ENCODE peak calls at places on chromosomes 4 and X, in eight cellular contexts. B is neural progenitor cell, Y is fibroblast of lung, M is IMR-90, I is H1, A is SK-N-SH, L is GM23248, J is mesenchymal stem cell. C is an unnamed sample. For H3K4me1 and H3K9me3, the result is how much of the 10 kb centered on the place peaks cover.

GRCh38 chrX:15602761-15603160 is 2.0 kb upstream of the ACE2 start:
- DNase-seq in B (no peak), Y (no peak), M (no peak), I (no peak), A (no peak), L (no peak), J (no peak), C (no peak)

GRCh38 chr4:184506527-184507121 is 32.3 kb upstream of the IRF2 start:
- DNase-seq in B (no peak), Y (no peak), M (no peak), I (no peak), A (peak), L (peak), J (peak), C (no peak)

GRCh38 chrX:65596270-65596669 is 61.7 kb upstream of the LAS1L start:
- DNase-seq in B (no peak), Y (peak), M (peak), I (no peak), A (no peak), L (peak), J (peak), C (peak)

GRCh38 chr4:8182858-8183725 is 16.0 kb upstream of the SH3TC1 start:
- DNase-seq in B (no peak), Y (peak), M (peak), I (no peak), A (no peak), L (peak), J (peak), C (peak)

GRCh38 chrX:38760883-38761282 is 40.4 kb upstream of the MID1IP1 start:
- DNase-seq in B (no peak), Y (no peak), M (no peak), I (no peak), A (no peak), L (no peak), J (no peak), C (no peak)

GRCh38 chr4:150436598-150437370 is 145.2 kb upstream of the MAB21L2 start:
- DNase-seq in B (no peak), Y (no peak), M (no peak), I (no peak), A (no peak), L (no peak), J (no peak), C (no peak)

GRCh38 chr4:176545886-176546285 is 226.1 kb downstream of the SPCS3 start:
- DNase-seq in B (no peak), Y (peak), M (peak), I (no peak), A (no peak), L (peak), J (peak), C (no peak)

GRCh38 chrX:22081475-22082092 is 49.5 kb downstream of the PHEX start:
- DNase-seq in B (peak), Y (peak), M (peak), I (peak), A (peak), L (peak), J (peak), C (peak)

GRCh38 chr4:185911556-185912064 is 99.6 kb upstream of the SORBS2 start:
- DNase-seq in B (no peak), Y (no peak), M (peak), I (no peak), A (peak), L (peak), J (no peak), C (peak)

GRCh38 chr4:23718435-23718834 is 171.4 kb downstream of the PPARGC1A start:
- DNase-seq in B (no peak), Y (no peak), M (no peak), I (no peak), A (no peak), L (no peak), J (no peak), C (no peak)

GRCh38 chr4:64146030-64146429 is 263.2 kb downstream of the TECRL start:
- DNase-seq in B (no peak), Y (no peak), M (no peak), I (no peak), A (no peak), L (no peak), J (peak), C (no peak)

GRCh38 chr4:188839704-188840103 is 700.5 kb downstream of the TRIML1 start:
- DNase-seq in B (no peak), Y (peak), M (peak), I (no peak), A (no peak), L (no peak), J (no peak), C (peak)

GRCh38 chrX:77493677-77494553 is 46.7 kb downstream of the FGF16 start:
- DNase-seq in B (peak), Y (peak), M (peak), I (peak), A (no peak), L (peak), J (peak), C (peak)

GRCh38 chr4:83510442-83510841 is 25.5 kb upstream of the GPAT3 start:
- DNase-seq in B (no peak), Y (no peak), M (no peak), I (no peak), A (no peak), L (no peak), J (no peak), C (no peak)

GRCh38 chr4:169270810-169271691 is at the start of gene SH3RF1:
- DNase-seq in B (peak), Y (peak), M (peak), I (peak), A (peak), L (peak), J (peak), C (peak)

GRCh38 chr4:165398570-165398969 is 19.8 kb downstream of the CPE start:
- DNase-seq in B (peak), Y (peak), M (peak), I (no peak), A (peak), L (peak), J (peak), C (no peak)

GRCh38 chr4:101615652-101616051 is 174.9 kb upstream of the BANK1 start:
- DNase-seq in B (no peak), Y (no peak), M (no peak), I (no peak), A (no peak), L (no peak), J (no peak), C (no peak)

GRCh38 chr4:101621120-101621519 is 169.4 kb upstream of the BANK1 start:
- DNase-seq in B (no peak), Y (no peak), M (peak), I (no peak), A (no peak), L (peak), J (peak), C (peak)
- H3K9ac ChIP-seq in B (no peak), Y (no peak), M (no peak), I (no peak), A (no peak), L (no peak), J (peak), C (peak)

GRCh38 chr4:142405021-142405991 is 440.8 kb downstream of the INPP4B start:
- DNase-seq in B (peak), Y (peak), M (peak), I (no peak), A (no peak), L (peak), J (peak), C (peak)
- H3K4me1 ChIP-seq in B (under half), Y (under half), M (under half), I (under half), A (under half), L (half or more), J (under half), C (half or more)

DNA sequence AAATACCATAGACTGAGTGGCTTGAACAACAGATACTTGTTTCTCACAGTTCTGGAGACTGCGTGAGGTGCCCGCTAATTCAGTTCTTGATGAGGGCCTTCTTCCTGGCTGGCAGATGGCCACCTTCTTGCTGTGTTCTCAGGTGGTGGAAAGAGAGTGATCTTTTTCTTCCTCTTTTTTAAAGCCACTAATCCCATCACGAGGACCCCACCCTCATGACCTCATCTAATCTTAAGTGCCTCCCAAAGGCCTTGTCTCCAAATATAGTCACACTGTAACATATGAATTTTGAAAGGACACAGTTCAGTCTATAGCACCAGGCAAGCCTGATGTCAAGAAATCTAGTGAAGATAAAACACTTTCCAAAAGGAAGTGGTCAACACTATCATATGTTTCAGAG is 12.4 kb downstream of the VAMP7 start:
- DNase-seq in B (no peak), Y (no peak), M (no peak), I (no peak), A (no peak), L (no peak), J (no peak), C (no peak)
- H3K9me3 ChIP-seq in B (under half), Y (under half), M (under half), I (half or more), A (under half), L (under half), J (under half), C (under half)

GRCh38 chrX:48688531-48689142 is 5.0 kb downstream of the WAS start:
- DNase-seq in B (no peak), Y (no peak), M (no peak), I (no peak), A (no peak), L (no peak), J (no peak), C (no peak)

GRCh38 chrX:48681539-48682183 is 1.9 kb upstream of the WAS start:
- DNase-seq in B (no peak), Y (no peak), M (no peak), I (no peak), A (no peak), L (no peak), J (no peak), C (no peak)

GRCh38 chrX:48685416-48685815 is 1.8 kb downstream of the WAS start:
- DNase-seq in B (no peak), Y (no peak), M (no peak), I (no peak), A (no peak), L (no peak), J (no peak), C (no peak)

GRCh38 chrX:48684134-48684533 is 535 bp downstream of the WAS start:
- DNase-seq in B (no peak), Y (no peak), M (no peak), I (no peak), A (no peak), L (no peak), J (no peak), C (no peak)

DNA sequence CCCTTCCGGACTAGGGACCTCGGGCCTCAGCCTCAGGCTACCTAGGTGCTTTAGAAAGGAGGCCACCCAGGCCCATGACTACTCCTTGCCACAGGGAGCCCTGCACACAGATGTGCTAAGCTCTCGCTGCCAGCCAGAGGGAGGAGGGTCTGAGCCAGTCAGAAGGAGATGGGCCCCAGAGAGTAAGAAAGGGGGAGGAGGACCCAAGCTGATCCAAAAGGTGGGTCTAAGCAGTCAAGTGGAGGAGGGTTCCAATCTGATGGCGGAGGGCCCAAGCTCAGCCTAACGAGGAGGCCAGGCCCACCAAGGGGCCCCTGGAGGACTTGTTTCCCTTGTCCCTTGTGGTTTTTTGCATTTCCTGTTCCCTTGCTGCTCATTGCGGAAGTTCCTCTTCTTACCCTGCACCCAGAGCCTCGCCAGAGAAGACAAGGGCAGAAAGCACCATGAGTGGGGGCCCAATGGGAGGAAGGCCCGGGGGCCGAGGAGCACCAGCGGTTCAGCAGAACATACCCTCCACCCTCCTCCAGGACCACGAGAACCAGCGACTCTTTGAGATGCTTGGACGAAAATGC is at the start of gene WAS:
- DNase-seq in B (no peak), Y (no peak), M (no peak), I (no peak), A (no peak), L (no peak), J (no peak), C (no peak)
- H3K9ac ChIP-seq in B (no peak), Y (no peak), M (no peak), I (no peak), A (no peak), L (no peak), J (no peak), C (no peak)

DNA sequence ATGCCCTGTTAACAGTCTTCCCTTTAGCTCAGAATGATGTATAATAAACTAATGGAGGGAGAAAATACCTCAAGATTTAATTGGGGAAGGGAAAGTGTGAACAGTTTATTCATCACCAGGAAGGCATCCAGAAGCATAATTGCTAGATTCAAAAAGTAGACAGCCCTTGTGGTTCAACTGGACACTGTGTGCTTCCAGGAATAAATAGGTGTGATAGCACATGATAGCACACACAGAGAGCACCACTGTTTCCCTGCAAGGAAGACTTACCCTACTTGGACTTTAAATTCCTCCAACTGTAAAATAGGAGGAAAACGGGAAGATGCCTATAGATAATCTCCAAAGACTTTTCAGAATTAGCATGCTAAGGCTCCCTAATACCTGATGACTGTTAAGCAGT is 27.8 kb downstream of the SLC39A8 start:
- DNase-seq in B (no peak), Y (no peak), M (no peak), I (no peak), A (no peak), L (no peak), J (no peak), C (no peak)
- H3K4me1 ChIP-seq in B (under half), Y (under half), M (under half), I (under half), A (under half), L (under half), J (under half), C (under half)

GRCh38 chr4:33407496-33407895 is 2687.3 kb downstream of the PCDH7 start:
- DNase-seq in B (no peak), Y (no peak), M (no peak), I (no peak), A (no peak), L (no peak), J (no peak), C (no peak)
- H3K9me3 ChIP-seq in B (under half), Y (under half), M (under half), I (under half), A (under half), L (under half), J (under half), C (under half)

DNA sequence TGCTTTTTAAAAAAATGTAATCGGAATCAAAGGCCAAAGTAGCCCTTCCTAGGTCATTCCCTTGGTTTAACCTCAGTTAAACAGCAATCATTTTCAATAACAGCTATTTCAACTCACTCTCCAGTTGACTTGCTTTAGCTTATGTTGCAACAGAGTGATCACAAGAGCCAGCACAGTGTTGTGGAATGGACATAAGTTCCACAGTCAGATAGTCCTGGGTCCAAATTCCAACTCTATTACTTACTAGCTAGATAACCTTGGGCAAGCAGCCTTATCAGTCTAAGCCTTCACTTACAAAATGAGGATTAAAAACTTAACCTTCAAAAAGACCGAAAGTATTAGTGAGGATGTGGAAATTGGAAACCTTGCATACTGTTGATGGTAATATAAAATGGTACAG is 9.2 kb upstream of the GPC3 start:
- DNase-seq in B (no peak), Y (peak), M (no peak), I (no peak), A (no peak), L (no peak), J (no peak), C (peak)
- H3K9ac ChIP-seq in B (no peak), Y (no peak), M (no peak), I (no peak), A (no peak), L (no peak), J (no peak), C (no peak)

DNA sequence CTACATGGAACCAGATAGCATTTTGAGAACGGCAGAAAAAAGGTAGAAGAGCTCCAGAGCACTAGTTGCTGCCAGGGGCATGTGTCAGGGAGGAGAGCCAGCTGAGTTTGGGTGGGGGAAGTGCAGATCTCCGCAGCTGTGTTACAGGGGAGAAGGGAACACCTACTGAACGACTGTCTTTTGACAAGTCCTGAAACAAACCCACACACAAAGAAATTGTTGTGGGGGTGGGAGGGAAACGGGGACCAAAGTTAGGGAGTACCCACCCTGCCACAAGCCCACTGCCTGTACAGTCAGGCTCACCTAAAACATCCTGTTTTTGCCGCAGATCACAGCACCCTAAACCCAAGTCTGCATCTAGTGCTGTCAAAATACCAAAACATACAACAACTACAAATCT is 55.5 kb downstream of the LEF1 start:
- DNase-seq in B (no peak), Y (no peak), M (no peak), I (no peak), A (no peak), L (no peak), J (no peak), C (no peak)
- H3K4me1 ChIP-seq in B (half or more), Y (under half), M (under half), I (under half), A (under half), L (under half), J (under half), C (under half)

DNA sequence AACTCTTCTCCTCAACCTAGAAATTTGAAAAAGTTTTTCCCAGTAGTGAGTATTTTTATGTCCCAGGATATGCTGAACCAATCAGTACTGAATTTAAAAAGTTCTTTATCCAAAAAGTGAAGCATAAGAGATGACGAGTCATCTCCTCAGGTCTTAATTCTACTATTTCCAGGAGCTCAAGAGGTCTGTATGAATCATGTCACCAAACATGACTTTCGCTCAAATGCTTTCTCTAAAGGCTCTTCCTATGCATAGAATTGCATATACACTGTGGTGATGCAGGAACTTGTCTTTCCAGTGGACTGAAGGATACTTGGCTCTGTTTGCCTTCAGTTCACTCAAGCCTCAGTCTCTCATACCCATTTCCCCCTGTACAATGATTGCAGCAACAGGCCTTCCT is 36.1 kb downstream of the ZNF41 start:
- DNase-seq in B (no peak), Y (no peak), M (no peak), I (no peak), A (no peak), L (no peak), J (no peak), C (no peak)
- H3K9me3 ChIP-seq in B (under half), Y (under half), M (under half), I (under half), A (under half), L (under half), J (half or more), C (half or more)